ENCODE peak calls at places on chromosomes 6 and 20, in five cellular contexts. S, I, J, C and X are unnamed samples.

GRCh38 chr20:6058684-6059295 is 4.9 kb upstream of the LRRN4 start:
- DNase-seq in I (no peak), S (peak), J (no peak), C (no peak), X (no peak)

GRCh38 chr20:37364013-37364926 is 18.3 kb downstream of the SRC start:
- DNase-seq in S (no peak), I (no peak), C (no peak), J (no peak), X (no peak)

GRCh38 chr6:166626177-166627038 is 643 bp downstream of the RPS6KA2 start:
- DNase-seq in I (no peak), C (no peak), S (peak), J (peak), X (no peak)

GRCh38 chr6:131136021-131136847 is 967 bp downstream of the AKAP7 start:
- DNase-seq in S (no peak), I (no peak), J (peak), C (no peak), X (no peak)

GRCh38 chr6:80211295-80211694 is 104.8 kb downstream of the BCKDHB start:
- DNase-seq in J (peak), S (no peak), I (no peak), C (no peak), X (no peak)

GRCh38 chr6:81476881-81477280 is 275.6 kb downstream of the TENT5A start:
- DNase-seq in C (no peak), I (no peak), J (peak), S (no peak), X (no peak)

GRCh38 chr6:11043961-11044711 is at the start of gene ELOVL2:
- DNase-seq in J (peak), C (peak), S (no peak), I (no peak), X (no peak)

GRCh38 chr6:170094686-170095272 is 196.1 kb downstream of the DLL1 start:
- DNase-seq in S (peak), C (no peak), J (no peak), I (no peak), X (no peak)

GRCh38 chr6:109466212-109466923 is 10.8 kb upstream of the MICAL1 start:
- DNase-seq in J (no peak), I (no peak), S (peak), C (no peak), X (no peak)

GRCh38 chr20:23225407-23226060 is 125.1 kb upstream of the NXT1 start:
- DNase-seq in S (peak), I (no peak), J (peak), C (peak), X (peak)

GRCh38 chr20:34997171-34997570 is 41.5 kb downstream of the MYH7B start:
- DNase-seq in S (no peak), C (no peak), I (no peak), J (peak), X (no peak)

GRCh38 chr20:49591217-49591865 is 23.4 kb upstream of the PTGIS start:
- DNase-seq in C (no peak), I (no peak), S (no peak), J (peak), X (no peak)

GRCh38 chr20:63183422-63184146 is 32.3 kb downstream of the YTHDF1 start:
- DNase-seq in C (no peak), S (no peak), J (peak), I (no peak), X (no peak)

GRCh38 chr6:33709605-33710295 is 1.8 kb downstream of the UQCC2 start:
- DNase-seq in S (no peak), C (no peak), J (no peak), I (no peak), X (no peak)

GRCh38 chr20:62596486-62596885 is 45.8 kb upstream of the SLCO4A1 start:
- DNase-seq in S (no peak), I (no peak), J (no peak), C (no peak), X (no peak)

GRCh38 chr6:45952546-45952945 is 63.1 kb downstream of the CLIC5 start:
- DNase-seq in C (no peak), I (no peak), S (no peak), J (no peak), X (no peak)

GRCh38 chr6:164359441-164359840 is 944.9 kb downstream of the QKI start:
- DNase-seq in S (no peak), C (no peak), J (no peak), I (no peak), X (no peak)

GRCh38 chr6:45479834-45480696 is 102.3 kb upstream of the SUPT3H start:
- DNase-seq in I (no peak), S (no peak), C (no peak), J (peak), X (peak)

GRCh38 chr6:91149246-91149645 is 562.4 kb upstream of the MAP3K7 start:
- DNase-seq in S (no peak), J (no peak), C (no peak), I (no peak), X (no peak)

GRCh38 chr20:51169813-51170212 is 146.9 kb upstream of the KCNG1 start:
- DNase-seq in I (no peak), C (no peak), S (peak), J (no peak), X (no peak)

GRCh38 chr6:41392249-41392648 is 56.8 kb downstream of the NCR2 start:
- DNase-seq in I (no peak), S (peak), J (no peak), C (no peak), X (no peak)

GRCh38 chr6:43969158-43969981 is 157.9 kb downstream of the MRPL14 start:
- DNase-seq in S (no peak), C (no peak), I (no peak), J (no peak), X (no peak)

GRCh38 chr6:36099872-36100483 is 30.3 kb upstream of the MAPK13 start:
- DNase-seq in C (no peak), I (no peak), J (no peak), S (no peak), X (no peak)

GRCh38 chr6:2542101-2542857 is 208.4 kb downstream of the MYLK4 start:
- DNase-seq in I (no peak), S (no peak), J (no peak), C (no peak), X (no peak)
- H3K4me3 ChIP-seq in I (no peak), S (no peak), J (no peak), C (no peak), X (no peak)

DNA sequence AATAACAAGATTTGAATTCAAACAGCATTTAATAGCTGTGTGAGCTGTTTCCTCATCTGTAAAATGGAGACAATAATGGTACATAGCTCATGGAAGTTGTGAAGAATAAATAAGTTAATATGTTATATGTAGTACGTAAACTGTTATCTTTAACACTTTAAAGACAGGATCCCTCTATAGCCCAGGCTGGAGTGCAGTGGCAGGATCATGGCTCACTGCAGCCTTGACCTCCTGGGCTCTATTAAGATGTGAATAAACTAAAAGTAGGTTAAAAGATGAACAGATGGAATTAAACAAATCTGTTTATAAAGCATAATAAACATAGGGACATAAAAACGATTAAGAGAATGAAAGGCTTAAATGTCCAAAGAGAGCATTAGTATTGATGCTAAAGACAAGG is 3.0 kb downstream of the AMD1 start:
- DNase-seq in S (no peak), J (no peak), C (no peak), I (no peak), X (no peak)
- H3K4me3 ChIP-seq in S (no peak), J (peak), C (peak), I (peak), X (peak)

DNA sequence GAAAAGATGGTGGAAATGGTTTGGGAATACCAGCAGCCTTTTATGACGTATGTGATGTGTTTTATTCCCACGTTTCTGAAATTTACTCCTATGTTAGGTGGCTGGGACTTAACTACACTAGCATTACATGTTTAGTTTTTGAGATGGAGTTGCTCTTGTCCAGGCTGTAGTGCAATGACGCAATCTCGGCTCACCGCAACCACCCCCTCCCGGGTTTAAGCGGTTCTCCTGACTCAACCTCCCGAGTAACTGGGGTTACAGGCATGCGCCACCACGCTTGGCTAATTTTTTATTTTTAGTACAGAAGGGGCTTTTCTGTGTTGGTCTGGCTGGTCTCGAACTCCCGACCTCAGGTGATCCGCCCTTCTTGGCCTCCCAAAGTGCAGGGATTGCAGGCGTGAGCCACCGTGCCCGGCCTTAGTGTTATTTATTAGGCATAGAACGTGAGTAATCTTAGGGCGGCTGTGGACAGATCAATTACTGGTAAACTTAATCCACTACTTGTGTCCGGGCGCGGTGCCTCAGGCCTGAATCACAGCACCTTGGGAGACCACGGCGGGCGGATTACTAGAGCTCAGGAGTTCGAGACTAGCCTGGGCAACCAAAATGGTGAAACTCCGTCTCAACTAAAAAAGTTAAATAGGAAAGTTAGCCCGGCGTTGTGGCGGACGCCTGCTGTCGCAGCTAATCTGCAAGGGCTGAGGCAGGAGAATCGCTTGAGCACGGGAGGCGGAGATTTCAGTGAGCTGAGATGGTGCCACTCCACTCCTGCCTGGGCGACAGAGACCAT is 123.8 kb upstream of the BTN3A2 start:
- DNase-seq in C (no peak), S (peak), I (no peak), J (peak), X (no peak)
- H3K4me3 ChIP-seq in C (peak), S (no peak), I (peak), J (peak), X (peak)

GRCh38 chr6:156396791-156397418 is 380.3 kb upstream of the ARID1B start:
- DNase-seq in I (no peak), S (no peak), J (no peak), C (no peak), X (no peak)
- H3K4me3 ChIP-seq in I (peak), S (no peak), J (no peak), C (peak), X (no peak)

DNA sequence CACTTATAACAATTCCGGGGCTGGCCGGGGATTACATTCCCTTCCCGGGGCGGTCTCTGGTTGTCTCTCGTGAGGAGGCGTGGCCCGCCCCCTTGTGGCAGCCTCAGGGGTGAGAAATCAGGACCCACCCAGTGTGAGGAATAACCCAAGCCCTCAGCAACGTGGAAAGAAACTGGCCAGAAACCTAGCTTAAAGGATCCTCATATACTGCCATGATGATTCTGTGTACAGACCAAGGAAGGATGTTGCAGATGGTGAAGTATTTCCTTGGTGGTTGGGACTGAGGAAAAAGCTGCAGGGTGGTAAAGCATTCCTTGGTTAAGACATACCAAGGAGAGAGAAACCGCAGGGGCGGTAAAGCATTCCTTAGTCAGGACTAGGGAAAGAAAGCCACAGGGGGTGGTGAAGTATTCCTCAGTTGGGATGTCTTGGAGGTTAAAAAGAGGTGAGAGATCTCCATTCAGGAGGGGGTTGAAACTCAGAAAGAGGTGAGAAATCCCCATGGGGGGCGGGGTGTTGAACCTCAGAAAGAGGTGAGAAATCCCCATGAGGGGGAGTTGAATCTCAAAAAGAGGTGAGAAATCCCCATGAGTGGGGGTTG is 238.2 kb downstream of the RNGTT start:
- DNase-seq in C (peak), I (peak), S (no peak), J (no peak), X (peak)
- H3K4me3 ChIP-seq in C (no peak), I (no peak), S (no peak), J (no peak), X (no peak)

GRCh38 chr6:144928847-144929246 is 643.7 kb downstream of the UTRN start:
- DNase-seq in J (no peak), C (no peak), I (no peak), S (no peak), X (no peak)
- H3K4me3 ChIP-seq in J (no peak), C (no peak), I (no peak), S (no peak), X (no peak)

DNA sequence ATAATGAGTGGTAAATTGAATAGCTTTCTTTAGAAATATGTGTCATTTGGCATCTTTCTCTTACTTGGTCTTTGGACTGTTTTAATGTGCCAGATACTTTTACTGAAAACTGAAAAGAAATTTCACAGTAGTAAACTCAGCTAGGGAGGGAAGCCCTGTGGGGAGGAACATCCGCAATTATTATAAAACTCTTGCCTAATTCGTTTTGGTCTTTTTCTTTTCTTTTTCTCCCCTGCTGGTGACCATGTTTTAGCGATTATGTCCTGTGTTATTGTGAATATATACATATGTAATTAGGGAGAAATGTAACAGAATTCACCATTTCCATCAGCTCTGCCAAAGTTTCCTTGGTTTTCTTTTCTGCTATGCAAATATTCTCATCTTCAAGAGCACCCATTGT is 1.7 kb downstream of the DOK5 start:
- DNase-seq in S (no peak), I (no peak), J (peak), C (no peak), X (no peak)
- H3K4me3 ChIP-seq in S (no peak), I (no peak), J (peak), C (peak), X (peak)

DNA sequence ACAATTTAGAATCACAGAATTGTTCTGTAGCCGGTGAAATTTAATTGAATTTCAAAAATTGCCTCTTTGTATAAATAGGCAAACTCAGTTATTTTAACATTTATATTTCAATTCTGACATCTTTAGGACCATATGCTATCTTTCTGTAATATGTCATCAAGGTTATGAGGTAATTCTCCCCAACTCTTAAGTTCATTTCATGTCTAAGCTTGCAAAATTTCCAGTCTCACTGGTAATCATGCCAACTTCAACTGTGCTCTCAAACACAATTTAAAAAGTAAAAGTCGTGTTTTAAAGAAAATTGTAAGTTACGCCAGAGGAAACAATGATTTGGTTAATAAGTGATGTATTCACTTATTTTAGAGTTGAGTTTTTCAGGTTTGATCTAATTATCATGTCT is 1.4 kb downstream of the NCOA7 start:
- DNase-seq in C (no peak), S (no peak), I (no peak), J (no peak), X (no peak)
- H3K4me3 ChIP-seq in C (peak), S (no peak), I (peak), J (peak), X (peak)

DNA sequence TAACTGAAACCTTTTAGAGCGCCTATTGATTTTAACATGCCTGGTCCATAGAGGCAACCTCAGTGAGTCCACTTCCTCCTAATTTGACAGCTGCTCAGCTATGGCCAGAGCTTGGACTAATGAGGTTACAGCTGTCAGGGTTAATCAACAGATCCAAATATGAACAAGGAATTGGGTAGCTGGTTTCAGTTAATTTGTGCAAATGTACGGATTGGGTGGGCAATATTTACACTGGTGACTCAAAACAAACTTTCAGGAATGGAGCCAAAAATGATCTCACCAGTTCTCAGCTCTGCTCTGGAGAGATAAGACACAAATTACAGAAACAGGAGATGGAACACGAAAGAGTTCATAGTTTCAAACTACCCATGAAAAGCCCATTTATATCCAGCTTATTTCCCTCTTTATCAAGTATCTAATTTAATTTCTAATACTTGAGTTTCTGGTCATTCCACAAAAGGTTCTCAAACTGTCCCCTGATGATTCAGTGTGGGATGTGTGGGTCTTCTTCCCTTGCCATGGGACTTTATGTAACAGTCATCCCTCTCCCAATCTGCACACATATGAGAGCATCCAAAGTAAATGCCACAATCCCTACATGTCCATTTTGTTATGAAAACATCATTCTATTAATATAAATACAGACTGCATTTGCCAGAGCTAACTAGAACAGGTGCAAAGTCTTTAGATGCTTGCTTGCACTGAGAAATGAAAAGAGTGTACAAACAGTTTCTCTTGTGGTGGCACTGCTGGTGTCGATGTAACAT is 149.9 kb downstream of the RPS12 start:
- DNase-seq in I (no peak), C (no peak), J (peak), S (no peak), X (no peak)
- H3K4me3 ChIP-seq in I (no peak), C (no peak), J (no peak), S (no peak), X (no peak)